ENCODE peak calls at places on chromosome 1, in ten cellular contexts. J is pancreas, F is RWPE1, C is DMS153, B is activated T-cell treated with anti-CD3 and anti-CD28 coated beads for 24 hours, Y is NCI-H1694 treated with DMSO at 0.1 percent for 48 hours, L is tibial artery, E is ascending aorta, Q is kidney glomerular epithelial cell, T is retina. M is an unnamed sample.

GRCh38 chr1:71526824-71527223 is 446.0 kb upstream of the ZRANB2 start:
- DNase-seq in B (no peak), F (no peak), E (no peak), Y (no peak), J (no peak), T (no peak), L (no peak), Q (no peak), C (no peak), M (no peak)

GRCh38 chr1:20590313-20590777 is 1.4 kb downstream of the CDA start:
- DNase-seq in B (no peak), Y (no peak), E (no peak), T (no peak), F (no peak), Q (no peak), L (peak; percentile 69), C (no peak), J (no peak), M (no peak)

GRCh38 chr1:167418397-167418796 is 99.9 kb downstream of the CD247 start:
- DNase-seq in T (no peak), Y (no peak), Q (no peak), B (no peak), E (no peak), F (no peak), J (no peak), C (no peak), L (no peak), M (no peak)

GRCh38 chr1:55747285-55747890 is 532.2 kb upstream of the USP24 start:
- DNase-seq in Y (no peak), B (no peak), Q (no peak), E (no peak), J (no peak), L (no peak), T (no peak), F (no peak), C (no peak), M (no peak)

GRCh38 chr1:64093941-64094340 is 109.5 kb upstream of the UBE2U start:
- DNase-seq in F (no peak), Q (no peak), E (no peak), B (no peak), L (no peak), C (no peak), T (no peak), Y (no peak), J (no peak), M (no peak)

GRCh38 chr1:30329263-30329753 is 394.1 kb downstream of the MATN1 start:
- DNase-seq in T (no peak), Q (no peak), B (no peak), C (no peak), F (no peak), Y (no peak), J (no peak), L (no peak), E (no peak), M (no peak)

GRCh38 chr1:224673161-224673560 is 57.0 kb downstream of the CNIH3 start:
- DNase-seq in Y (no peak), T (no peak), C (no peak), J (no peak), F (no peak), Q (no peak), B (no peak), E (no peak), L (no peak), M (no peak)

GRCh38 chr1:170200665-170201397 is 55.1 kb downstream of the NTMT2 start:
- DNase-seq in B (no peak), F (no peak), E (no peak), C (no peak), L (no peak), Q (no peak), J (no peak), Y (no peak), T (peak; percentile 8), M (no peak)

GRCh38 chr1:231757759-231758158 is 131.2 kb downstream of the DISC1 start:
- DNase-seq in T (no peak), C (no peak), J (no peak), F (no peak), B (no peak), Q (no peak), E (no peak), L (no peak), Y (no peak), M (no peak)

GRCh38 chr1:9960705-9961562 is 17.7 kb downstream of the NMNAT1 start:
- DNase-seq in Q (no peak), C (peak; percentile 81), J (no peak), F (no peak), L (no peak), Y (peak; percentile 53), B (no peak), T (peak; percentile 25), E (no peak), M (no peak)

GRCh38 chr1:84698151-84698651 is 7.9 kb upstream of the SSX2IP start:
- DNase-seq in B (no peak), Q (no peak), L (no peak), T (no peak), J (no peak), Y (no peak), F (peak; percentile 36), E (no peak), C (peak; percentile 4), M (peak; percentile 16)

GRCh38 chr1:79448426-79448825 is 441.9 kb upstream of the ADGRL4 start:
- DNase-seq in Q (no peak), J (no peak), C (no peak), L (no peak), B (no peak), Y (no peak), F (no peak), E (no peak), T (no peak), M (no peak)

GRCh38 chr1:151048645-151049032 is 1.1 kb downstream of the C1orf56 start:
- DNase-seq in B (no peak), L (no peak), E (no peak), J (no peak), Y (no peak), T (no peak), C (no peak), F (no peak), Q (no peak), M (no peak)

GRCh38 chr1:154179951-154180687 is 11.8 kb downstream of the TPM3 start:
- DNase-seq in F (no peak), C (no peak), E (no peak), B (no peak), J (no peak), L (peak; percentile 32), T (no peak), Y (no peak), Q (no peak), M (no peak)

GRCh38 chr1:204408602-204409001 is 3.0 kb downstream of the PPP1R15B start:
- DNase-seq in J (no peak), Y (no peak), L (no peak), Q (no peak), C (no peak), F (no peak), T (no peak), E (no peak), B (no peak), M (no peak)

GRCh38 chr1:197486948-197487347 is 218.9 kb downstream of the CRB1 start:
- DNase-seq in B (no peak), T (no peak), C (peak; percentile 74), Q (no peak), Y (no peak), E (no peak), J (no peak), F (no peak), L (no peak), M (no peak)

M was measured in H54.